ENCODE peak calls at places on chromosomes 11 and 22, in eight cellular contexts. G is DMS79 treated with DMSO at 0.1 percent for 48 hours, S is A172, F is pons, N is GDM1, Y is AG08395, P is activated T-helper 1 cell treated with Interleukin-2 at 50 U/mL for 16 hours, V is natural killer cell. Z is an unnamed sample.

GRCh38 chr22:34129691-34130486 is 209.6 kb upstream of the LARGE1 start:
- DNase-seq in S (no peak), V (no peak), Y (no peak), N (no peak), P (no peak), G (no peak), F (no peak), Z (no peak)

GRCh38 chr22:37745548-37746365 is 48.9 kb downstream of the TRIOBP start:
- DNase-seq in N (peak), F (peak), S (peak), Y (peak), G (peak), V (peak), P (peak), Z (peak)

GRCh38 chr22:49331878-49332277 is 495.8 kb downstream of the BRD1 start:
- DNase-seq in N (no peak), G (no peak), F (no peak), S (no peak), V (no peak), P (no peak), Y (no peak), Z (no peak)

GRCh38 chr11:134984421-134984820 is 572.4 kb upstream of the B3GAT1 start:
- DNase-seq in F (no peak), N (no peak), V (no peak), G (no peak), P (no peak), S (no peak), Y (no peak), Z (no peak)

GRCh38 chr22:37019309-37020191 is at the start of the genes MPST and TST:
- DNase-seq in Y (peak), F (peak), V (peak), N (peak), P (peak), S (peak), G (peak), Z (peak)

GRCh38 chr22:32644252-32645100 is 157.0 kb upstream of the TIMP3 start:
- DNase-seq in F (no peak), N (peak), S (peak), P (no peak), G (no peak), Y (no peak), V (no peak), Z (no peak)

GRCh38 chr22:44663256-44663999 is 38.6 kb upstream of the PRR5 start:
- DNase-seq in S (no peak), G (no peak), V (no peak), F (no peak), P (no peak), Y (no peak), N (no peak), Z (no peak)

GRCh38 chr11:9906043-9906791 is 242.3 kb downstream of the SWAP70 start:
- DNase-seq in V (no peak), G (no peak), N (no peak), S (peak), F (peak), P (no peak), Y (peak), Z (no peak)

GRCh38 chr22:35601743-35602633 is 15.1 kb downstream of the MB start:
- DNase-seq in F (no peak), N (no peak), S (peak), P (no peak), Y (peak), V (no peak), G (no peak), Z (no peak)

GRCh38 chr11:72009156-72009555 is 10.4 kb downstream of the IL18BP start:
- DNase-seq in N (no peak), Y (no peak), F (no peak), S (no peak), G (no peak), V (no peak), P (no peak), Z (no peak)

GRCh38 chr22:38461414-38462081 is 6.3 kb upstream of the KDELR3 start:
- DNase-seq in F (peak), Y (peak), G (peak), P (peak), S (peak), N (peak), V (peak), Z (peak)

GRCh38 chr11:70367071-70367470 is 31.3 kb upstream of the CTTN start:
- DNase-seq in G (no peak), N (no peak), S (peak), P (no peak), V (no peak), Y (no peak), F (no peak), Z (no peak)

GRCh38 chr22:24474221-24474620 is 20.9 kb upstream of the UPB1 start:
- DNase-seq in V (no peak), S (peak), N (no peak), G (no peak), P (no peak), F (peak), Y (peak), Z (no peak)

Z was measured in Ammon's horn.